ENCODE peak calls at places on chromosomes 13 and 19, in four cellular contexts. K, R, P and M are unnamed samples.

GRCh38 chr19:15548648-15549047 is 40.3 kb downstream of the CYP4F22 start:
- DNase-seq in K (no peak), P (no peak), R (no peak), M (no peak)

GRCh38 chr19:43784981-43785808 is 4.4 kb upstream of the KCNN4 start:
- DNase-seq in P (peak), R (peak), K (peak), M (no peak)

GRCh38 chr19:40982594-40983101 is 8.4 kb upstream of the CYP2B6 start:
- DNase-seq in P (no peak), R (no peak), K (no peak), M (no peak)

GRCh38 chr19:17753976-17754375 is 2.7 kb downstream of the FCHO1 start:
- DNase-seq in R (no peak), K (no peak), P (no peak), M (no peak)

GRCh38 chr13:51148952-51149573 is 38.0 kb upstream of the C13orf42 start:
- DNase-seq in K (no peak), R (no peak), P (peak), M (peak)

GRCh38 chr19:18833849-18834643 is 2.3 kb downstream of the UPF1 start:
- DNase-seq in K (no peak), P (no peak), R (no peak), M (no peak)

GRCh38 chr19:29815231-29815630 is 3.4 kb downstream of the CCNE1 start:
- DNase-seq in R (no peak), P (no peak), K (no peak), M (no peak)

GRCh38 chr19:4051175-4052101 is 15.3 kb downstream of the ZBTB7A start:
- DNase-seq in R (no peak), K (no peak), P (no peak), M (no peak)

GRCh38 chr19:17775245-17775927 is 19.6 kb upstream of the B3GNT3 start:
- DNase-seq in R (no peak), P (no peak), K (no peak), M (no peak)

GRCh38 chr19:42343344-42344110 is 18.1 kb downstream of the MEGF8 start:
- DNase-seq in K (no peak), R (no peak), P (no peak), M (no peak)

GRCh38 chr13:90984737-90985136 is 362.8 kb upstream of the MIR17HG start:
- DNase-seq in K (no peak), P (no peak), R (no peak), M (no peak)

GRCh38 chr13:66037096-66037495 is 1193.0 kb downstream of the PCDH9 start:
- DNase-seq in K (no peak), P (no peak), R (no peak), M (no peak)

GRCh38 chr19:14563989-14564650 is 7.7 kb downstream of the NDUFB7 start:
- DNase-seq in P (no peak), K (no peak), R (peak), M (no peak)

GRCh38 chr19:48900477-48901452 is 653 bp downstream of the NUCB1 start:
- DNase-seq in P (no peak), K (no peak), R (peak), M (no peak)

GRCh38 chr13:69234171-69234570 is 873.5 kb upstream of the ATXN8OS start:
- DNase-seq in R (no peak), P (no peak), K (no peak), M (no peak)

GRCh38 chr13:26985285-26985878 is 186.2 kb downstream of the USP12 start:
- DNase-seq in P (peak), R (peak), K (peak), M (peak)

GRCh38 chr13:70856706-70857105 is 748.5 kb upstream of the KLHL1 start:
- DNase-seq in R (no peak), K (no peak), P (no peak), M (no peak)

GRCh38 chr19:50269653-50270052 is 59.5 kb downstream of the KCNC3 start:
- DNase-seq in K (no peak), R (no peak), P (no peak), M (no peak)

GRCh38 chr13:99419591-99420243 is 81.6 kb upstream of the TM9SF2 start:
- DNase-seq in R (no peak), P (no peak), K (no peak), M (no peak)

GRCh38 chr13:100637380-100637779 is 37.2 kb downstream of the TMTC4 start:
- DNase-seq in K (no peak), P (no peak), R (no peak), M (no peak)

GRCh38 chr19:40322951-40323615 is 25.1 kb downstream of the C19orf47 start:
- DNase-seq in K (no peak), P (no peak), R (no peak), M (no peak)